ENCODE peak calls at places on chromosomes 12 and 14, in ten cellular contexts. R, J, O, E, G, W, C, Y, L and Z are unnamed samples.

GRCh38 chr12:123075092-123075491 is 75.8 kb downstream of the PITPNM2 start:
- DNase-seq in R (peak; percentile 68), J (no peak), O (no peak), E (no peak), G (peak; percentile 44), W (no peak), C (no peak), Y (no peak), L (no peak), Z (no peak)

GRCh38 chr12:106671840-106672239 is 89.0 kb downstream of the RFX4 start:
- DNase-seq in R (no peak), J (no peak), O (no peak), E (no peak), G (no peak), W (no peak), C (no peak), Y (no peak), L (no peak), Z (no peak)

GRCh38 chr14:53347046-53347445 is 193.9 kb upstream of the DDHD1 start:
- DNase-seq in R (no peak), J (no peak), O (no peak), E (no peak), G (no peak), W (no peak), C (no peak), Y (no peak), L (peak; percentile 12), Z (no peak)

GRCh38 chr12:24562761-24563392 is 386.0 kb downstream of the BCAT1 start:
- DNase-seq in R (peak; percentile 8), J (no peak), O (peak; percentile 40), E (no peak), G (peak; percentile 77), W (no peak), C (peak; percentile 32), Y (no peak), L (peak; percentile 40), Z (peak; percentile 60)

GRCh38 chr14:40028991-40029390 is 596.8 kb upstream of the FBXO33 start:
- DNase-seq in R (no peak), J (no peak), O (no peak), E (no peak), G (no peak), W (no peak), C (no peak), Y (no peak), L (no peak), Z (no peak)

GRCh38 chr12:30826276-30826675 is 71.5 kb upstream of the CAPRIN2 start:
- DNase-seq in R (no peak), J (no peak), O (no peak), E (no peak), G (no peak), W (no peak), C (no peak), Y (no peak), L (no peak), Z (no peak)

GRCh38 chr14:77186911-77187648 is 5.5 kb downstream of the TMEM63C start:
- DNase-seq in R (peak; percentile 80), J (no peak), O (no peak), E (peak; percentile 65), G (no peak), W (no peak), C (peak; percentile 85), Y (peak; percentile 27), L (peak; percentile 54), Z (no peak)

GRCh38 chr12:62631531-62632520 is 165.2 kb downstream of the MON2 start:
- DNase-seq in R (peak; percentile 50), J (no peak), O (peak; percentile 66), E (no peak), G (peak; percentile 81), W (peak; percentile 10), C (peak; percentile 44), Y (no peak), L (peak; percentile 90), Z (peak; percentile 87)

GRCh38 chr14:29271669-29272068 is 505.1 kb downstream of the FOXG1 start:
- DNase-seq in R (no peak), J (no peak), O (no peak), E (no peak), G (no peak), W (no peak), C (no peak), Y (no peak), L (no peak), Z (no peak)

GRCh38 chr12:52004042-52004648 is 2.6 kb upstream of the TAMALIN start:
- DNase-seq in R (peak; percentile 44), J (no peak), O (peak; percentile 40), E (peak; percentile 65), G (no peak), W (no peak), C (peak; percentile 40), Y (no peak), L (peak; percentile 79), Z (peak; percentile 66)

GRCh38 chr14:50835280-50835679 is 4.3 kb upstream of the NIN start:
- DNase-seq in R (peak; percentile 24), J (peak; percentile 32), O (no peak), E (no peak), G (no peak), W (no peak), C (peak; percentile 52), Y (no peak), L (peak; percentile 25), Z (no peak)

GRCh38 chr14:50836515-50836914 is 5.6 kb upstream of the NIN start:
- DNase-seq in R (no peak), J (no peak), O (no peak), E (no peak), G (no peak), W (no peak), C (no peak), Y (no peak), L (peak; percentile 64), Z (no peak)

GRCh38 chr14:50837271-50837670 is 6.3 kb upstream of the NIN start:
- DNase-seq in R (no peak), J (no peak), O (no peak), E (no peak), G (no peak), W (no peak), C (no peak), Y (no peak), L (no peak), Z (no peak)

GRCh38 chr14:50832935-50833607 is 2.1 kb upstream of the NIN start:
- DNase-seq in R (no peak), J (no peak), O (no peak), E (no peak), G (no peak), W (no peak), C (no peak), Y (no peak), L (no peak), Z (no peak)

GRCh38 chr14:50834802-50835276 is 3.9 kb upstream of the NIN start:
- DNase-seq in R (no peak), J (no peak), O (no peak), E (no peak), G (no peak), W (no peak), C (no peak), Y (no peak), L (no peak), Z (no peak)
- H3K27me3 ChIP-seq in R (no peaks in the 10 kb centered on the region), J (no peaks in the 10 kb centered on the region), O (peaks cover 6% of the 10 kb centered on the region), E (no peaks in the 10 kb centered on the region), G (no peaks in the 10 kb centered on the region), W (no peaks in the 10 kb centered on the region), C (no peaks in the 10 kb centered on the region), Y (peaks cover 3% of the 10 kb centered on the region), L (no peaks in the 10 kb centered on the region), Z (no peaks in the 10 kb centered on the region)

DNA sequence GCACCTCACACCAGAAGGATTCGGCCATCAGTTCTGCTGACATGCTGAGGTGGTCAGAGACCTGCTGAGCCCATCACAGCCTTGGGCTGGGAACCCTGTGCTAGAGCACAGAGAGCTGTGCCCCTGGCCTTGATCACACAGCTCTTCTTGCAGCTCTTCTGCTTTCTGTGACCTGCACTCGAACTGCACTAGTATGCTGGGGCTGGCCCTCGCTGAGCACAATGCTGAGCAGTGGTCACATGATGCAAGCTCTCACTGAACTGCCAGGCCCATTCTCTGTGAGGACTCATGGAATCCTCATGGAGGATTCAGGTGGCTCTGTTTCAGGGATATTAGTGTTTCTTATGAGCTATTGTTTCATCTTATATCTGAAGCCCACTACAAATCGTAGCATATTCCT is 22.5 kb downstream of the FBXO21 start:
- DNase-seq in R (no peak), J (no peak), O (no peak), E (no peak), G (no peak), W (no peak), C (no peak), Y (no peak), L (no peak), Z (no peak)
- H3K36me3 ChIP-seq in R (peaks cover 5% of the 10 kb centered on the region), J (peaks cover 59% of the 10 kb centered on the region), O (peaks cover 75% of the 10 kb centered on the region), E (peaks cover 58% of the 10 kb centered on the region), G (peaks cover 33% of the 10 kb centered on the region), W (peaks cover 16% of the 10 kb centered on the region), C (peaks cover 30% of the 10 kb centered on the region), Y (peaks cover 45% of the 10 kb centered on the region), L (peaks cover 48% of the 10 kb centered on the region), Z (peaks cover 11% of the 10 kb centered on the region)

GRCh38 chr14:99224948-99225347 is 47.0 kb downstream of the BCL11B start:
- DNase-seq in R (no peak), J (no peak), O (no peak), E (no peak), G (no peak), W (no peak), C (no peak), Y (no peak), L (no peak), Z (no peak)

GRCh38 chr14:99226687-99227086 is 45.3 kb downstream of the BCL11B start:
- DNase-seq in R (no peak), J (no peak), O (no peak), E (no peak), G (no peak), W (no peak), C (no peak), Y (no peak), L (no peak), Z (no peak)

GRCh38 chr14:99229654-99230215 is 42.3 kb downstream of the BCL11B start:
- DNase-seq in R (no peak), J (no peak), O (no peak), E (no peak), G (no peak), W (no peak), C (no peak), Y (no peak), L (no peak), Z (no peak)

GRCh38 chr14:99224116-99224910 is 47.7 kb downstream of the BCL11B start:
- DNase-seq in R (no peak), J (no peak), O (no peak), E (no peak), G (no peak), W (no peak), C (no peak), Y (peak; percentile 22), L (no peak), Z (no peak)

DNA sequence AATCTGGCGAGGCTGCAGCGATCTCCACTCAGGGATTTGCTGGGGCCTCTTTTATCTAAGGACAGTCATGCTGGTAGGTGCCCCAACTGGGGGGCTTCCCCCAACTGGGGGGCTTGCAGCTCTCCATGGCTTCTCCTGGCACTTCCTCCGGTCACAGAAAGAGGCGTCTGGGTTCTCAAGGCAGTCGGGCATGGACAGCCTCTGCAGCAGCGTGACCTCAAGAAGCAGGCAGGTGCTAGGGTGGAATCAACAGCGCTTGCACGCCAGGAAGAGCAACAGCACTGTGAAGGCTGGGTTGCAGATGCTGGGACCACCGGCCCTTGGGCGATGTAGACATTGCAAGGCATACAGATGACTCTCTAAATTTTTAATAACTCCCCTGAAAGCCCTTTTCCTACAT is 46.2 kb downstream of the BCL11B start:
- DNase-seq in R (no peak), J (no peak), O (no peak), E (no peak), G (no peak), W (no peak), C (no peak), Y (no peak), L (no peak), Z (no peak)
- H3K4me3 ChIP-seq in R (no peak overlapping the region), J (peak overlapping the region; percentile 20), O (no peak overlapping the region), E (no peak overlapping the region), G (no peak overlapping the region), W (no peak overlapping the region), C (no peak overlapping the region), Y (no peak overlapping the region), L (no peak overlapping the region), Z (no peak overlapping the region)

GRCh38 chr14:61217516-61217915 is 63.6 kb downstream of the TMEM30B start:
- DNase-seq in R (no peak), J (no peak), O (no peak), E (no peak), G (no peak), W (no peak), C (no peak), Y (no peak), L (peak; percentile 20), Z (no peak)
- H3K27me3 ChIP-seq in R (no peaks in the 10 kb centered on the region), J (no peaks in the 10 kb centered on the region), O (peaks cover 44% of the 10 kb centered on the region), E (no peaks in the 10 kb centered on the region), G (no peaks in the 10 kb centered on the region), W (peaks cover 3% of the 10 kb centered on the region), C (no peaks in the 10 kb centered on the region), Y (no peaks in the 10 kb centered on the region), L (no peaks in the 10 kb centered on the region), Z (peaks cover 1% of the 10 kb centered on the region)